ENCODE peak calls at places on chromosomes 16 and 17, in eight cellular contexts. E is brain microvascular endothelial cell; A is esophagus squamous epithelium; X is cerebellar nuclear complex; B is mesendoderm; U is foreskin fibroblast; S is NCI-H1092 treated with DMSO at 0.1 percent for 48 hours; C is central memory CD4-positive, alpha-beta T cell. H is an unnamed sample.

GRCh38 chr17:82120148-82120547 is 22.1 kb upstream of the FASN start:
- DNase-seq in B (no peak), X (no peak), S (no peak), E (no peak), U (peak; percentile 56), C (peak; percentile 18), A (no peak), H (no peak)

GRCh38 chr17:81831563-81831956 is 1.5 kb downstream of the MCRIP1 start:
- DNase-seq in B (no peak), U (no peak), A (no peak), E (no peak), X (no peak), C (no peak), S (no peak), H (no peak)

GRCh38 chr16:88790312-88791150 is 5.5 kb upstream of the PIEZO1 start:
- DNase-seq in B (no peak), U (no peak), S (no peak), X (no peak), A (no peak), C (peak; percentile 61), E (no peak), H (no peak)

GRCh38 chr17:4739122-4740024 is at the start of the genes CXCL16 and ZMYND15:
- DNase-seq in U (peak; percentile 24), C (peak; percentile 69), S (no peak), X (no peak), B (no peak), E (peak; percentile 21), A (no peak), H (no peak)

GRCh38 chr16:51577621-51578303 is 426.7 kb upstream of the SALL1 start:
- DNase-seq in U (no peak), C (no peak), S (peak; percentile 8), B (peak; percentile 96), E (no peak), X (no peak), A (no peak), H (peak; percentile 80)

GRCh38 chr17:50903604-50904521 is 37.7 kb upstream of the TOB1 start:
- DNase-seq in C (peak; percentile 72), U (peak; percentile 10), E (no peak), B (no peak), A (no peak), S (peak; percentile 80), X (no peak), H (no peak)

GRCh38 chr17:58324409-58325288 is 3.9 kb downstream of the TSPOAP1 start:
- DNase-seq in B (peak; percentile 62), U (no peak), X (no peak), S (peak; percentile 30), E (no peak), A (no peak), C (no peak), H (no peak)

GRCh38 chr16:86398201-86398600 is 112.1 kb upstream of the FOXF1 start:
- DNase-seq in C (no peak), S (no peak), X (no peak), B (no peak), A (no peak), U (no peak), E (peak; percentile 8), H (no peak)

H was measured in keratinocyte.